ENCODE peak calls at places on chromosomes 4 and X, in six cellular contexts. B, F, N, E, Z and T are unnamed samples.
A peak's percentile ranks its signal among the peaks of the same experiment; 100 is the strongest.

GRCh38 chr4:186472948-186473347 is 82.4 kb downstream of the MTNR1A start:
- DNase-seq in B (no peak), F (no peak), N (no peak), E (no peak), Z (no peak), T (no peak)

GRCh38 chr4:164438321-164438720 is 315.6 kb upstream of the SMIM31 start:
- DNase-seq in B (no peak), F (no peak), N (no peak), E (no peak), Z (no peak), T (no peak)

GRCh38 chrX:27924718-27925117 is 56.5 kb downstream of the DCAF8L1 start:
- DNase-seq in B (no peak), F (no peak), N (no peak), E (no peak), Z (no peak), T (no peak)

GRCh38 chr4:111977419-111977965 is 167.8 kb upstream of the FAM241A start:
- DNase-seq in B (no peak), F (no peak), N (no peak), E (no peak), Z (no peak), T (no peak)

GRCh38 chr4:26624042-26624441 is 40.2 kb downstream of the TBC1D19 start:
- DNase-seq in B (no peak), F (no peak), N (no peak), E (no peak), Z (no peak), T (no peak)

GRCh38 chr4:178894126-178894525 is 1451.9 kb upstream of the AGA start:
- DNase-seq in B (no peak), F (no peak), N (no peak), E (no peak), Z (no peak), T (no peak)

GRCh38 chr4:94978904-94979303 is 221.1 kb downstream of the BMPR1B start:
- DNase-seq in B (no peak), F (no peak), N (no peak), E (no peak), Z (no peak), T (no peak)

GRCh38 chr4:38867478-38868054 is at the start of gene FAM114A1:
- DNase-seq in B (peak; percentile 86), F (peak; percentile 46), N (peak; percentile 71), E (peak; percentile 91), Z (peak; percentile 95), T (peak; percentile 74)

GRCh38 chr4:107666134-107666533 is 53.9 kb downstream of the PAPSS1 start:
- DNase-seq in B (no peak), F (peak; percentile 20), N (no peak), E (no peak), Z (no peak), T (no peak)

GRCh38 chr4:42363614-42364013 is 33.7 kb upstream of the SHISA3 start:
- DNase-seq in B (no peak), F (no peak), N (no peak), E (no peak), Z (no peak), T (no peak)

GRCh38 chr4:168751263-168752225 is 254.7 kb downstream of the PALLD start:
- DNase-seq in B (no peak), F (no peak), N (no peak), E (no peak), Z (no peak), T (no peak)

GRCh38 chr4:187204389-187204920 is 480.8 kb upstream of the FAT1 start:
- DNase-seq in B (no peak), F (no peak), N (no peak), E (no peak), Z (no peak), T (no peak)

GRCh38 chr4:57318694-57319093 is 208.5 kb upstream of the IGFBP7 start:
- DNase-seq in B (no peak), F (no peak), N (no peak), E (no peak), Z (no peak), T (no peak)

GRCh38 chr4:95510145-95510544 is 38.6 kb downstream of the UNC5C start:
- DNase-seq in B (no peak), F (peak; percentile 5), N (no peak), E (no peak), Z (no peak), T (no peak)

GRCh38 chr4:132065940-132066495 is 1083.1 kb upstream of the PCDH10 start:
- DNase-seq in B (no peak), F (no peak), N (no peak), E (no peak), Z (no peak), T (no peak)

GRCh38 chr4:76549765-76550164 is 114.7 kb downstream of the SHROOM3 start:
- DNase-seq in B (no peak), F (no peak), N (no peak), E (no peak), Z (no peak), T (no peak)

GRCh38 chr4:8107146-8107657 is 51.4 kb downstream of the ABLIM2 start:
- DNase-seq in B (no peak), F (no peak), N (no peak), E (no peak), Z (no peak), T (no peak)

GRCh38 chrX:20527458-20528099 is 260.9 kb upstream of the RPS6KA3 start:
- DNase-seq in B (no peak), F (peak; percentile 24), N (no peak), E (peak; percentile 18), Z (no peak), T (no peak)

GRCh38 chrX:107659768-107660167 is 31.5 kb downstream of the PRPS1 start:
- DNase-seq in B (no peak), F (peak; percentile 60), N (no peak), E (no peak), Z (no peak), T (no peak)

GRCh38 chr4:21953653-21954052 is 5.1 kb upstream of the KCNIP4 start:
- DNase-seq in B (no peak), F (no peak), N (no peak), E (no peak), Z (no peak), T (no peak)

GRCh38 chrX:47380268-47380667 is 9.9 kb downstream of the ZNF157 start:
- DNase-seq in B (peak; percentile 42), F (peak; percentile 76), N (no peak), E (no peak), Z (no peak), T (no peak)

GRCh38 chr4:33930497-33930896 is 2313.8 kb downstream of the ARAP2 start:
- DNase-seq in B (no peak), F (no peak), N (no peak), E (no peak), Z (no peak), T (no peak)

GRCh38 chr4:14254252-14254651 is 626.7 kb upstream of the BOD1L1 start:
- DNase-seq in B (peak; percentile 55), F (no peak), N (no peak), E (peak; percentile 42), Z (no peak), T (peak; percentile 36)

GRCh38 chrX:136046295-136046894 is 61.2 kb downstream of the SLC9A6 start:
- DNase-seq in B (no peak), F (no peak), N (no peak), E (no peak), Z (no peak), T (no peak)

GRCh38 chrX:39836802-39837420 is 260.8 kb downstream of the BCOR start:
- DNase-seq in B (no peak), F (no peak), N (no peak), E (no peak), Z (no peak), T (no peak)

GRCh38 chr4:104829761-104830160 is 316.9 kb upstream of the TET2 start:
- DNase-seq in B (no peak), F (no peak), N (no peak), E (no peak), Z (no peak), T (no peak)

GRCh38 chr4:45438047-45438446 is 685.8 kb downstream of the GABRG1 start:
- DNase-seq in B (no peak), F (no peak), N (no peak), E (no peak), Z (no peak), T (no peak)

GRCh38 chr4:146520894-146521542 is 722 bp downstream of the SLC10A7 start:
- DNase-seq in B (no peak), F (peak; percentile 58), N (no peak), E (peak; percentile 46), Z (no peak), T (no peak)

GRCh38 chr4:87058272-87059073 is 123.7 kb downstream of the AFF1 start:
- DNase-seq in B (peak; percentile 59), F (peak; percentile 61), N (no peak), E (no peak), Z (no peak), T (no peak)

GRCh38 chr4:87055340-87055739 is 120.5 kb downstream of the AFF1 start:
- DNase-seq in B (no peak), F (no peak), N (no peak), E (no peak), Z (no peak), T (no peak)

GRCh38 chr4:87054900-87055299 is 120.1 kb downstream of the AFF1 start:
- DNase-seq in B (no peak), F (no peak), N (no peak), E (no peak), Z (no peak), T (no peak)

GRCh38 chr4:87056884-87057283 is 122.1 kb downstream of the AFF1 start:
- DNase-seq in B (no peak), F (no peak), N (no peak), E (no peak), Z (no peak), T (no peak)

GRCh38 chr4:87057835-87058234 is 123.0 kb downstream of the AFF1 start:
- DNase-seq in B (no peak), F (no peak), N (no peak), E (no peak), Z (no peak), T (no peak)
- H3K4me1 ChIP-seq in B (peaks cover 75% of the 10 kb centered on the region), F (peaks cover 15% of the 10 kb centered on the region), N (peaks cover 87% of the 10 kb centered on the region), E (no peaks in the 10 kb centered on the region), Z (peaks cover 11% of the 10 kb centered on the region), T (peaks cover 3% of the 10 kb centered on the region)

GRCh38 chr4:3836802-3837601 is 70.8 kb downstream of the ADRA2C start:
- DNase-seq in B (peak; percentile 14), F (peak; percentile 2), N (no peak), E (no peak), Z (no peak), T (peak; percentile 62)
- H3K4me1 ChIP-seq in B (no peaks in the 10 kb centered on the region), F (no peaks in the 10 kb centered on the region), N (no peaks in the 10 kb centered on the region), E (no peaks in the 10 kb centered on the region), Z (no peaks in the 10 kb centered on the region), T (no peaks in the 10 kb centered on the region)

GRCh38 chrX:15915959-15916703 is 61.5 kb upstream of the AP1S2 start:
- DNase-seq in B (no peak), F (no peak), N (no peak), E (no peak), Z (no peak), T (no peak)
- H3K4me1 ChIP-seq in B (peaks cover 7% of the 10 kb centered on the region), F (no peaks in the 10 kb centered on the region), N (no peaks in the 10 kb centered on the region), E (no peaks in the 10 kb centered on the region), Z (no peaks in the 10 kb centered on the region), T (no peaks in the 10 kb centered on the region)

DNA sequence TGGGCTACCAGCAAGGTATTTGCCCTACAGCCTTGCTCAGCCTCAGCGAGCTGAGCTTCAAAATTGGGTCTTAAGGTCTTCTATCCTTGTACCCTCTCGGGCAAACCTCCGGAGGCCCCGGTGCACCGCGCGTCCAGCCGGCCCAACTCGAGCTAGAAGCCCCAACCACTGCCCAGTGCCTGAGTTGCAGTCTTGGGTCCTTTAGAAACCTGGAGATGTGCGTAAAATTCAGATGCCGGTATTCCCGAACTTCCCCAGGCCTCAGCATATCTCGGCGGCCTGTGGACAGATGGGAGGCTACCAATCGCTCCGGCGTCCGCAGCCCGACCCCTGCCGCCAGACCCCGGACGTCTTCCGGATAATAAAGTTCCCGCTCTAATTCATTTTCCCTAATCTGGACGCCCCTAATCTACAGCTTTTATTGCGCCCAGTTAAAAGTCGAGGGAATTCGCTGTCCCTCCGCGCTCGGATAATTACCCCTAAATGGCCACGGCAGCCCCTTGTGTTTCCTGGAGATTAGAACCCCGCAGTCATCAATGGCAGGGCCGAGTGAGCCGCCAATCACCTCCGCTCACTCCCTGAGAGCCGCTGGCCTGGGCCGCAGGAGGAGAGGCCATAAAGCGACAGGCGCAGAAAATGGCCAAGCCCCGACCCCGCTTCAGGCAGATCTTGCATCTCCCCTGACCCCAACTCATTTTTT is 1.5 kb upstream of the MSX1 start:
- DNase-seq in B (no peak), F (no peak), N (no peak), E (no peak), Z (no peak), T (no peak)
- H3K4me1 ChIP-seq in B (peaks cover 41% of the 10 kb centered on the region), F (peaks cover 51% of the 10 kb centered on the region), N (peaks cover 80% of the 10 kb centered on the region), E (no peaks in the 10 kb centered on the region), Z (no peaks in the 10 kb centered on the region), T (peaks cover 7% of the 10 kb centered on the region)